ENCODE peak calls at places on chromosomes 1 and 21, in six cellular contexts. W is activated CD4-positive, alpha-beta T cell treated with anti-CD3 and anti-CD28 coated beads, Interleukin-2, amount 10 ng/mL, durations not matched to agents 7 days and 5 days; G is endothelial cell; Q is skeletal muscle cell; P is endothelial cell of umbilical vein; A is lower leg skin. E is an unnamed sample.

GRCh38 chr1:44592208-44593145 is 81.8 kb downstream of the TMEM53 start:
- DNase-seq in W (no peak), G (no peak), Q (no peak), P (no peak), A (no peak), E (no peak)

GRCh38 chr1:116268211-116268610 is 104.8 kb upstream of the ATP1A1 start:
- DNase-seq in W (no peak), G (no peak), Q (no peak), P (no peak), A (peak; percentile 94), E (no peak)

GRCh38 chr1:76124196-76124595 is 49.6 kb downstream of the ST6GALNAC3 start:
- DNase-seq in W (no peak), G (no peak), Q (no peak), P (no peak), A (no peak), E (no peak)

GRCh38 chr1:49864597-49864996 is 159.2 kb downstream of the AGBL4 start:
- DNase-seq in W (no peak), G (no peak), Q (no peak), P (no peak), A (no peak), E (no peak)

GRCh38 chr1:32082022-32082421 is 9.3 kb downstream of the TMEM39B start:
- DNase-seq in W (no peak), G (no peak), Q (no peak), P (no peak), A (no peak), E (no peak)

GRCh38 chr1:53558916-53559315 is 99.7 kb downstream of the DMRTB1 start:
- DNase-seq in W (no peak), G (no peak), Q (no peak), P (no peak), A (no peak), E (no peak)

GRCh38 chr1:48114596-48115384 is 107.7 kb upstream of the SLC5A9 start:
- DNase-seq in W (no peak), G (no peak), Q (peak; percentile 12), P (no peak), A (no peak), E (no peak)

GRCh38 chr1:93080424-93080823 is 1.3 kb downstream of the MTF2 start:
- DNase-seq in W (peak; percentile 38), G (no peak), Q (peak; percentile 45), P (peak; percentile 81), A (no peak), E (no peak)

GRCh38 chr1:14794136-14794768 is 195.8 kb downstream of the KAZN start:
- DNase-seq in W (no peak), G (no peak), Q (no peak), P (no peak), A (no peak), E (no peak)

GRCh38 chr1:54471588-54471987 is 65.4 kb upstream of the SSBP3 start:
- DNase-seq in W (no peak), G (no peak), Q (no peak), P (no peak), A (no peak), E (no peak)

GRCh38 chr1:209800984-209801834 is 4.7 kb downstream of the IRF6 start:
- DNase-seq in W (no peak), G (no peak), Q (no peak), P (peak; percentile 87), A (no peak), E (no peak)

GRCh38 chr1:92544756-92545165 is 58.0 kb upstream of the GFI1 start:
- DNase-seq in W (no peak), G (no peak), Q (no peak), P (no peak), A (no peak), E (no peak)

GRCh38 chr1:229286099-229286766 is 15.3 kb downstream of the RAB4A start:
- DNase-seq in W (no peak), G (no peak), Q (no peak), P (no peak), A (no peak), E (no peak)

GRCh38 chr1:106975944-106976343 is 80.5 kb upstream of the PRMT6 start:
- DNase-seq in W (no peak), G (no peak), Q (no peak), P (no peak), A (no peak), E (no peak)

GRCh38 chr1:195195423-195196057 is 1412.7 kb downstream of the KCNT2 start:
- DNase-seq in W (peak; percentile 11), G (no peak), Q (no peak), P (no peak), A (no peak), E (no peak)

GRCh38 chr1:10790155-10790707 is 6.2 kb downstream of the CASZ1 start:
- DNase-seq in W (no peak), G (no peak), Q (no peak), P (no peak), A (no peak), E (no peak)

GRCh38 chr21:35206141-35207125 is 157.3 kb upstream of the RUNX1 start:
- DNase-seq in W (no peak), G (no peak), Q (no peak), P (peak; percentile 84), A (no peak), E (no peak)

GRCh38 chr1:204095248-204095640 is 22.3 kb downstream of the SOX13 start:
- DNase-seq in W (no peak), G (no peak), Q (no peak), P (no peak), A (no peak), E (no peak)

GRCh38 chr21:43734830-43735229 is 15.9 kb downstream of the PDXK start:
- DNase-seq in W (no peak), G (no peak), Q (peak; percentile 45), P (no peak), A (no peak), E (no peak)

GRCh38 chr21:45243603-45244002 is 44.1 kb downstream of the POFUT2 start:
- DNase-seq in W (no peak), G (no peak), Q (no peak), P (no peak), A (no peak), E (no peak)

GRCh38 chr1:24047101-24047459 is 64.9 kb downstream of the MYOM3 start:
- DNase-seq in W (no peak), G (no peak), Q (no peak), P (no peak), A (peak; percentile 94), E (no peak)

GRCh38 chr1:186440584-186440983 is 20.3 kb downstream of the PDC start:
- DNase-seq in W (no peak), G (no peak), Q (no peak), P (peak; percentile 48), A (no peak), E (no peak)

GRCh38 chr1:32246888-32247273 is at the start of gene FAM167B:
- DNase-seq in W (no peak), G (no peak), Q (peak; percentile 28), P (peak; percentile 37), A (no peak), E (no peak)

GRCh38 chr1:167454929-167455785 is 63.2 kb downstream of the CD247 start:
- DNase-seq in W (peak; percentile 85), G (peak; percentile 64), Q (no peak), P (peak; percentile 15), A (peak; percentile 94), E (peak; percentile 63)

GRCh38 chr1:50750021-50750619 is 209.9 kb downstream of the FAF1 start:
- DNase-seq in W (no peak), G (peak; percentile 22), Q (no peak), P (peak; percentile 61), A (no peak), E (no peak)

GRCh38 chr1:176847052-176847451 is 317.5 kb downstream of the ASTN1 start:
- DNase-seq in W (no peak), G (no peak), Q (no peak), P (no peak), A (no peak), E (no peak)

GRCh38 chr1:8856689-8857412 is 21.6 kb downstream of the ENO1 start:
- DNase-seq in W (no peak), G (no peak), Q (no peak), P (no peak), A (no peak), E (no peak)

GRCh38 chr1:38117444-38117887 is 70.9 kb upstream of the POU3F1 start:
- DNase-seq in W (no peak), G (no peak), Q (no peak), P (no peak), A (peak; percentile 89), E (no peak)

GRCh38 chr1:24673336-24673735 is 30.2 kb downstream of the SRRM1 start:
- DNase-seq in W (no peak), G (no peak), Q (no peak), P (no peak), A (no peak), E (no peak)

GRCh38 chr1:43171876-43172531 is at the start of the genes CFAP57 and EBNA1BP2:
- DNase-seq in W (peak; percentile 95), G (peak; percentile 85), Q (peak; percentile 76), P (peak; percentile 94), A (peak; percentile 98), E (peak; percentile 84)

GRCh38 chr1:41155105-41155504 is 87.0 kb downstream of the SCMH1 start:
- DNase-seq in W (no peak), G (no peak), Q (no peak), P (no peak), A (no peak), E (no peak)

GRCh38 chr1:209595032-209595431 is 11.5 kb downstream of the CAMK1G start:
- DNase-seq in W (no peak), G (no peak), Q (no peak), P (no peak), A (no peak), E (no peak)